ENCODE peak calls at places on chromosome 19, in six cellular contexts. D, J, F, S, X and R are unnamed samples.

GRCh38 chr19:4606921-4607678 is 32.2 kb upstream of the TNFAIP8L1 start:
- ATAC-seq in D (no peak), J (peak; percentile 82), F (no peak), S (peak; percentile 80), X (no peak), R (no peak)

GRCh38 chr19:31113250-31113685 is 236.0 kb downstream of the TSHZ3 start:
- ATAC-seq in D (no peak), J (no peak), F (no peak), S (no peak), X (no peak), R (no peak)

GRCh38 chr19:41431426-41432386 is 4.5 kb upstream of the B3GNT8 start:
- ATAC-seq in D (no peak), J (peak; percentile 75), F (no peak), S (no peak), X (no peak), R (no peak)

GRCh38 chr19:16657384-16657783 is 2.6 kb downstream of the SMIM7 start:
- ATAC-seq in D (no peak), J (no peak), F (no peak), S (no peak), X (no peak), R (no peak)

GRCh38 chr19:2275588-2276428 is 6.2 kb downstream of the PEAK3 start:
- ATAC-seq in D (no peak), J (no peak), F (no peak), S (no peak), X (no peak), R (peak; percentile 29)

GRCh38 chr19:45638930-45639729 is at the start of gene EML2:
- ATAC-seq in D (peak; percentile 57), J (peak; percentile 50), F (no peak), S (peak; percentile 18), X (no peak), R (peak; percentile 30)

GRCh38 chr19:19451429-19452240 is 46.2 kb downstream of the GATAD2A start:
- ATAC-seq in D (no peak), J (no peak), F (peak; percentile 83), S (no peak), X (no peak), R (no peak)

GRCh38 chr19:5718032-5718578 is 1.8 kb downstream of the LONP1 start:
- ATAC-seq in D (no peak), J (no peak), F (no peak), S (no peak), X (no peak), R (no peak)

GRCh38 chr19:56964526-56964925 is 124.0 kb upstream of the PEG3 start:
- ATAC-seq in D (no peak), J (no peak), F (no peak), S (no peak), X (no peak), R (no peak)

GRCh38 chr19:38692458-38693379 is 45.3 kb downstream of the ACTN4 start:
- ATAC-seq in D (peak; percentile 39), J (peak; percentile 37), F (no peak), S (peak; percentile 37), X (no peak), R (peak; percentile 0)

GRCh38 chr19:952680-953500 is 27.1 kb downstream of the ARID3A start:
- ATAC-seq in D (no peak), J (no peak), F (peak; percentile 16), S (peak; percentile 82), X (no peak), R (no peak)

GRCh38 chr19:2261438-2262172 is 5.4 kb upstream of the JSRP1 start:
- ATAC-seq in D (no peak), J (no peak), F (peak; percentile 18), S (no peak), X (no peak), R (no peak)

GRCh38 chr19:36182612-36183454 is 30.6 kb upstream of the COX7A1 start:
- ATAC-seq in D (no peak), J (peak; percentile 18), F (no peak), S (no peak), X (no peak), R (no peak)

GRCh38 chr19:16896098-16896912 is 7.5 kb downstream of the F2RL3 start:
- ATAC-seq in D (peak; percentile 2), J (no peak), F (peak; percentile 13), S (no peak), X (no peak), R (no peak)

GRCh38 chr19:51294211-51294976 is 17.1 kb upstream of the IGLON5 start:
- ATAC-seq in D (no peak), J (no peak), F (no peak), S (peak; percentile 70), X (no peak), R (no peak)

GRCh38 chr19:40805258-40805868 is 6.4 kb downstream of the EGLN2 start:
- ATAC-seq in D (no peak), J (no peak), F (no peak), S (no peak), X (no peak), R (no peak)

GRCh38 chr19:54248016-54248601 is 5.5 kb upstream of the LILRA6 start:
- ATAC-seq in D (peak; percentile 52), J (peak; percentile 78), F (peak; percentile 72), S (no peak), X (peak; percentile 69), R (peak; percentile 71)

GRCh38 chr19:55642153-55643002 is 1.1 kb upstream of the ZNF581 start:
- ATAC-seq in D (peak; percentile 8), J (no peak), F (peak; percentile 13), S (peak; percentile 20), X (no peak), R (peak; percentile 1)